ENCODE peak calls at places on chromosomes 3 and 15, in ten cellular contexts. One of them, this sample, is unnamed.

GRCh38 chr15:51620647-51621046 is 1.9 kb downstream of the DMXL2 start:
- DNase-seq in progenitor cell of endocrine pancreas: no peak
- DNase-seq in natural killer cell: no peak
- DNase-seq in GM10248: peak; percentile 19
- DNase-seq in foreskin fibroblast: no peak
- DNase-seq in MM.1S: no peak
- DNase-seq in GM12865: peak; percentile 72
- DNase-seq in heart left ventricle: no peak
- DNase-seq in spleen: no peak
- DNase-seq in fibroblast of the aortic adventitia: no peak
- DNase-seq in this sample: no peak

GRCh38 chr3:135970500-135971116 is 5.1 kb downstream of the PPP2R3A start:
- DNase-seq in progenitor cell of endocrine pancreas: no peak
- DNase-seq in natural killer cell: no peak
- DNase-seq in GM10248: no peak
- DNase-seq in foreskin fibroblast: peak; percentile 41
- DNase-seq in MM.1S: no peak
- DNase-seq in GM12865: no peak
- DNase-seq in heart left ventricle: no peak
- DNase-seq in spleen: no peak
- DNase-seq in fibroblast of the aortic adventitia: peak; percentile 16
- DNase-seq in this sample: no peak

GRCh38 chr3:32256206-32256605 is 17.7 kb downstream of the CMTM8 start:
- DNase-seq in progenitor cell of endocrine pancreas: no peak
- DNase-seq in natural killer cell: no peak
- DNase-seq in GM10248: no peak
- DNase-seq in foreskin fibroblast: no peak
- DNase-seq in MM.1S: no peak
- DNase-seq in GM12865: no peak
- DNase-seq in heart left ventricle: no peak
- DNase-seq in spleen: no peak
- DNase-seq in fibroblast of the aortic adventitia: no peak
- DNase-seq in this sample: no peak

GRCh38 chr3:171809513-171810277 is 588 bp downstream of the PLD1 start:
- DNase-seq in progenitor cell of endocrine pancreas: no peak
- DNase-seq in natural killer cell: peak; percentile 65
- DNase-seq in GM10248: peak; percentile 59
- DNase-seq in foreskin fibroblast: peak; percentile 95
- DNase-seq in MM.1S: peak; percentile 65
- DNase-seq in GM12865: peak; percentile 77
- DNase-seq in heart left ventricle: peak; percentile 92
- DNase-seq in spleen: peak; percentile 92
- DNase-seq in fibroblast of the aortic adventitia: peak; percentile 99
- DNase-seq in this sample: no peak

GRCh38 chr3:124621498-124621897 is 108.8 kb upstream of the UMPS start:
- DNase-seq in progenitor cell of endocrine pancreas: no peak
- DNase-seq in natural killer cell: no peak
- DNase-seq in GM10248: no peak
- DNase-seq in foreskin fibroblast: no peak
- DNase-seq in MM.1S: no peak
- DNase-seq in GM12865: no peak
- DNase-seq in heart left ventricle: no peak
- DNase-seq in spleen: no peak
- DNase-seq in fibroblast of the aortic adventitia: no peak
- DNase-seq in this sample: no peak

GRCh38 chr3:63991666-63992065 is 31.6 kb downstream of the PSMD6 start:
- DNase-seq in progenitor cell of endocrine pancreas: no peak
- DNase-seq in natural killer cell: no peak
- DNase-seq in GM10248: no peak
- DNase-seq in foreskin fibroblast: no peak
- DNase-seq in MM.1S: no peak
- DNase-seq in GM12865: no peak
- DNase-seq in heart left ventricle: no peak
- DNase-seq in spleen: no peak
- DNase-seq in fibroblast of the aortic adventitia: no peak
- DNase-seq in this sample: no peak

GRCh38 chr3:41050149-41050548 is 149.2 kb upstream of the CTNNB1 start:
- DNase-seq in progenitor cell of endocrine pancreas: no peak
- DNase-seq in natural killer cell: no peak
- DNase-seq in GM10248: no peak
- DNase-seq in foreskin fibroblast: no peak
- DNase-seq in MM.1S: no peak
- DNase-seq in GM12865: no peak
- DNase-seq in heart left ventricle: no peak
- DNase-seq in spleen: no peak
- DNase-seq in fibroblast of the aortic adventitia: no peak
- DNase-seq in this sample: no peak

GRCh38 chr3:13016083-13016725 is 57.0 kb downstream of the IQSEC1 start:
- DNase-seq in progenitor cell of endocrine pancreas: no peak
- DNase-seq in natural killer cell: peak; percentile 63
- DNase-seq in GM10248: peak; percentile 76
- DNase-seq in foreskin fibroblast: no peak
- DNase-seq in MM.1S: peak; percentile 94
- DNase-seq in GM12865: peak; percentile 91
- DNase-seq in heart left ventricle: peak; percentile 76
- DNase-seq in spleen: peak; percentile 93
- DNase-seq in fibroblast of the aortic adventitia: no peak
- DNase-seq in this sample: no peak

GRCh38 chr3:179653106-179653776 is 401 bp downstream of the USP13 start:
- DNase-seq in progenitor cell of endocrine pancreas: peak; percentile 59
- DNase-seq in natural killer cell: peak; percentile 30
- DNase-seq in GM10248: peak; percentile 63
- DNase-seq in foreskin fibroblast: peak; percentile 74
- DNase-seq in MM.1S: peak; percentile 84
- DNase-seq in GM12865: peak; percentile 82
- DNase-seq in heart left ventricle: peak; percentile 85
- DNase-seq in spleen: peak; percentile 92
- DNase-seq in fibroblast of the aortic adventitia: peak; percentile 81
- DNase-seq in this sample: peak; percentile 81

GRCh38 chr3:178181784-178182183 is 354.5 kb upstream of the KCNMB2 start:
- DNase-seq in progenitor cell of endocrine pancreas: no peak
- DNase-seq in natural killer cell: no peak
- DNase-seq in GM10248: no peak
- DNase-seq in foreskin fibroblast: no peak
- DNase-seq in MM.1S: no peak
- DNase-seq in GM12865: no peak
- DNase-seq in heart left ventricle: no peak
- DNase-seq in spleen: no peak
- DNase-seq in fibroblast of the aortic adventitia: no peak
- DNase-seq in this sample: no peak

GRCh38 chr3:150194513-150194912 is 213.6 kb upstream of the TSC22D2 start:
- DNase-seq in progenitor cell of endocrine pancreas: no peak
- DNase-seq in natural killer cell: no peak
- DNase-seq in GM10248: no peak
- DNase-seq in foreskin fibroblast: no peak
- DNase-seq in MM.1S: no peak
- DNase-seq in GM12865: no peak
- DNase-seq in heart left ventricle: no peak
- DNase-seq in spleen: no peak
- DNase-seq in fibroblast of the aortic adventitia: no peak
- DNase-seq in this sample: no peak

GRCh38 chr15:78949461-78949860 is 4.6 kb upstream of the CTSH start:
- DNase-seq in progenitor cell of endocrine pancreas: no peak
- DNase-seq in natural killer cell: no peak
- DNase-seq in GM10248: no peak
- DNase-seq in foreskin fibroblast: no peak
- DNase-seq in MM.1S: no peak
- DNase-seq in GM12865: no peak
- DNase-seq in heart left ventricle: no peak
- DNase-seq in spleen: no peak
- DNase-seq in fibroblast of the aortic adventitia: no peak
- DNase-seq in this sample: no peak

GRCh38 chr3:139935071-139935865 is at the start of gene CLSTN2:
- DNase-seq in progenitor cell of endocrine pancreas: peak; percentile 66
- DNase-seq in natural killer cell: no peak
- DNase-seq in GM10248: peak; percentile 41
- DNase-seq in foreskin fibroblast: peak; percentile 12
- DNase-seq in MM.1S: peak; percentile 70
- DNase-seq in GM12865: peak; percentile 40
- DNase-seq in heart left ventricle: peak; percentile 77
- DNase-seq in spleen: no peak
- DNase-seq in fibroblast of the aortic adventitia: peak; percentile 4
- DNase-seq in this sample: peak; percentile 82

GRCh38 chr15:64775551-64776401 is at the start of gene RBPMS2:
- DNase-seq in progenitor cell of endocrine pancreas: peak; percentile 29
- DNase-seq in natural killer cell: peak; percentile 18
- DNase-seq in GM10248: peak; percentile 68
- DNase-seq in foreskin fibroblast: no peak
- DNase-seq in MM.1S: no peak
- DNase-seq in GM12865: no peak
- DNase-seq in heart left ventricle: peak; percentile 58
- DNase-seq in spleen: no peak
- DNase-seq in fibroblast of the aortic adventitia: no peak
- DNase-seq in this sample: no peak

GRCh38 chr3:112388972-112389371 is 56.0 kb downstream of the CD200 start:
- DNase-seq in progenitor cell of endocrine pancreas: no peak
- DNase-seq in natural killer cell: no peak
- DNase-seq in GM10248: no peak
- DNase-seq in foreskin fibroblast: no peak
- DNase-seq in MM.1S: no peak
- DNase-seq in GM12865: no peak
- DNase-seq in heart left ventricle: no peak
- DNase-seq in spleen: no peak
- DNase-seq in fibroblast of the aortic adventitia: no peak
- DNase-seq in this sample: no peak

GRCh38 chr3:190117995-190118394 is 2.7 kb downstream of the P3H2 start:
- DNase-seq in progenitor cell of endocrine pancreas: no peak
- DNase-seq in natural killer cell: no peak
- DNase-seq in GM10248: no peak
- DNase-seq in foreskin fibroblast: no peak
- DNase-seq in MM.1S: no peak
- DNase-seq in GM12865: no peak
- DNase-seq in heart left ventricle: no peak
- DNase-seq in spleen: no peak
- DNase-seq in fibroblast of the aortic adventitia: no peak
- DNase-seq in this sample: no peak

GRCh38 chr15:82648257-82649103 is 1.3 kb upstream of the CPEB1 start:
- DNase-seq in progenitor cell of endocrine pancreas: no peak
- DNase-seq in natural killer cell: no peak
- DNase-seq in GM10248: no peak
- DNase-seq in foreskin fibroblast: peak; percentile 6
- DNase-seq in MM.1S: no peak
- DNase-seq in GM12865: no peak
- DNase-seq in heart left ventricle: no peak
- DNase-seq in spleen: no peak
- DNase-seq in fibroblast of the aortic adventitia: no peak
- DNase-seq in this sample: no peak
- TF ChIP-seq CTCF in progenitor cell of endocrine pancreas: no peak
- TF ChIP-seq CTCF in natural killer cell: no peak
- TF ChIP-seq CTCF in GM10248: no peak
- TF ChIP-seq CTCF in foreskin fibroblast: no peak
- TF ChIP-seq CTCF in MM.1S: no peak
- TF ChIP-seq CTCF in GM12865: no peak
- TF ChIP-seq CTCF in heart left ventricle: no peak
- TF ChIP-seq CTCF in spleen: no peak
- TF ChIP-seq CTCF in fibroblast of the aortic adventitia: no peak
- TF ChIP-seq CTCF in this sample: no peak

DNA sequence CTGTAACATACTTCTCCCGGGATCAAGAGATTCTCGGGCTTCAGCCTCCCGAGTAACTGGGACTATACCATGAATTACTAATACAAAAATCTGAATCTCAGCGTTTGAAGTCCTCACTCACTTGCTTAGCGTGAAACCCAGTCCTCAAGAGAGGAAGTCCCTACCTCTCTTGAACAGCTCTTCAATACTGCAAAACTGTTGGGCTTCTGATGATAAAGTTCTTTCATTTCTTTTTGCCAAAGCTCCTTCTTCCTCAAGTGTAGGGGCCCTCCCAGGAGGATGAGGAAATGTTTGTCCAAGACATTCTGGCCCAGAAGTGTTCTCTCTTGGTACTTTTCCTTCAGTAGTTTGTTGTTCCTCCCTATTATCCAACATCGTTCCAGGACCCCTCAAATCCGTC is 48.5 kb downstream of the FMN1 start:
- DNase-seq in progenitor cell of endocrine pancreas: no peak
- DNase-seq in natural killer cell: no peak
- DNase-seq in GM10248: no peak
- DNase-seq in foreskin fibroblast: no peak
- DNase-seq in MM.1S: no peak
- DNase-seq in GM12865: no peak
- DNase-seq in heart left ventricle: no peak
- DNase-seq in spleen: no peak
- DNase-seq in fibroblast of the aortic adventitia: no peak
- DNase-seq in this sample: no peak
- TF ChIP-seq CTCF in progenitor cell of endocrine pancreas: no peak
- TF ChIP-seq CTCF in natural killer cell: no peak
- TF ChIP-seq CTCF in GM10248: no peak
- TF ChIP-seq CTCF in foreskin fibroblast: no peak
- TF ChIP-seq CTCF in MM.1S: no peak
- TF ChIP-seq CTCF in GM12865: no peak
- TF ChIP-seq CTCF in heart left ventricle: no peak
- TF ChIP-seq CTCF in spleen: no peak
- TF ChIP-seq CTCF in fibroblast of the aortic adventitia: no peak
- TF ChIP-seq CTCF in this sample: no peak

GRCh38 chr3:51719413-51720025 is 12.7 kb downstream of the GRM2 start:
- DNase-seq in progenitor cell of endocrine pancreas: no peak
- DNase-seq in natural killer cell: no peak
- DNase-seq in GM10248: peak; percentile 16
- DNase-seq in foreskin fibroblast: no peak
- DNase-seq in MM.1S: no peak
- DNase-seq in GM12865: no peak
- DNase-seq in heart left ventricle: no peak
- DNase-seq in spleen: no peak
- DNase-seq in fibroblast of the aortic adventitia: no peak
- DNase-seq in this sample: no peak
- TF ChIP-seq CTCF in progenitor cell of endocrine pancreas: no peak
- TF ChIP-seq CTCF in natural killer cell: no peak
- TF ChIP-seq CTCF in GM10248: no peak
- TF ChIP-seq CTCF in foreskin fibroblast: no peak
- TF ChIP-seq CTCF in MM.1S: no peak
- TF ChIP-seq CTCF in GM12865: no peak
- TF ChIP-seq CTCF in heart left ventricle: no peak
- TF ChIP-seq CTCF in spleen: no peak
- TF ChIP-seq CTCF in fibroblast of the aortic adventitia: no peak
- TF ChIP-seq CTCF in this sample: no peak

DNA sequence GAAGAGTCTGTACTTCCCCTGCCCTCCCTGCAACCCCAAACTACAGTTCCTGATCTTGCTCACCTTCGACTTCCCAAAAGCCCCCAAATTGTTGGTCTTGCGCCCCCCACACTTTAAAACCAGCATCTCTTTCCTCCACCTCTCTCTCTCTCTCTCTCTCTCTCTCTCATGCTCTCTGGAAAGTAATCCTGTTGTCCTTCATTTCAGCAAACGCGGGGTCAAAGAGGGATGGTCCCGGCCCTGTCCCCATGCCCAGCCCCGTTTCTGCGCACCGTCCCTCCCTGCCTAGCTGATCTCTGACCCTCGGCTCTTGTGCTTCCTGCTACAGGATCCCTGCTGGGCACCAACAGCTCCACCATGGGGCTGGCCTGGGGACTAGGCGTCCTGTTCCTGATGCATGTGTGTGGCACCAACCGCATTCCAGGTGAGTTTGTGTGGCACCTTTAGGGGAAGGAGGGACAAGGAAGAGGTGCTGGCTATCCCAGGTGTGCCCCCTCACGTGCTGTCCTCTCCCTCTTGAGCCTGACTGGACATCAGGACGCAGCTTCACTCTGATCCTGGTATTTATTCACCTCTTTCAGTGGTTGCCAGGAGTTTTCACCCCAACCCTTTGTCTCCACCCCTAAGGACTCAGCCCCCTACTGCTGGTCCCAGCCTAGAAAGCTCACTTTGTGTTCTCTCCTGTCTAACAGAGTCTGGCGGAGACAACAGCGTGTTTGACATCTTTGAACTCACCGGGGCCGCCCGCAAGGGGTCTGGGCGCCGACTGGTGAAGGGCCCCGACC is 814 bp downstream of the THBS1 start:
- DNase-seq in progenitor cell of endocrine pancreas: peak; percentile 27
- DNase-seq in natural killer cell: no peak
- DNase-seq in GM10248: no peak
- DNase-seq in foreskin fibroblast: peak; percentile 58
- DNase-seq in MM.1S: peak; percentile 16
- DNase-seq in GM12865: peak; percentile 21
- DNase-seq in heart left ventricle: peak; percentile 61
- DNase-seq in spleen: peak; percentile 77
- DNase-seq in fibroblast of the aortic adventitia: peak; percentile 60
- DNase-seq in this sample: no peak
- TF ChIP-seq CTCF in progenitor cell of endocrine pancreas: peak; percentile 51
- TF ChIP-seq CTCF in natural killer cell: no peak
- TF ChIP-seq CTCF in GM10248: no peak
- TF ChIP-seq CTCF in foreskin fibroblast: peak; percentile 32
- TF ChIP-seq CTCF in MM.1S: peak; percentile 15
- TF ChIP-seq CTCF in GM12865: no peak
- TF ChIP-seq CTCF in heart left ventricle: peak; percentile 34
- TF ChIP-seq CTCF in spleen: no peak
- TF ChIP-seq CTCF in fibroblast of the aortic adventitia: peak; percentile 55
- TF ChIP-seq CTCF in this sample: no peak

This sample was measured in mesothelial cell of epicardium.